ENCODE peak calls at places on chromosomes 11 and 22, in eight cellular contexts. Q is activated naive CD8-positive, alpha-beta T cell treated with anti-CD3 and anti-CD28 coated beads, Interleukin-2, amount 50 U/mL, for 24 hours; X is Peyer's patch; M is ELF-1; L is glutamatergic neuron; W is ELR; U is endothelial cell; E is HS-5. F is an unnamed sample.

GRCh38 chr11:129530154-129530895 is 154.7 kb downstream of the BARX2 start:
- DNase-seq in X (no peak), Q (no peak), U (no peak), M (no peak), W (no peak), E (no peak), L (peak; percentile 19), F (no peak)

GRCh38 chr11:121866822-121867221 is 249.2 kb downstream of the BLID start:
- DNase-seq in L (no peak), M (no peak), E (no peak), W (no peak), U (no peak), X (no peak), Q (no peak), F (no peak)

GRCh38 chr11:76298255-76298654 is 82.7 kb downstream of the THAP12 start:
- DNase-seq in L (no peak), E (no peak), W (no peak), Q (no peak), X (no peak), U (no peak), M (no peak), F (no peak)

GRCh38 chr11:110818032-110818687 is 105.9 kb upstream of the ARHGAP20 start:
- DNase-seq in X (no peak), L (no peak), E (peak; percentile 43), Q (no peak), W (peak; percentile 27), U (no peak), M (no peak), F (no peak)

GRCh38 chr11:876550-876949 is 33.9 kb downstream of the TSPAN4 start:
- DNase-seq in W (no peak), L (peak; percentile 40), X (no peak), M (no peak), E (no peak), Q (no peak), U (no peak), F (peak; percentile 13)

GRCh38 chr22:36366291-36366708 is 21.5 kb downstream of the MYH9 start:
- DNase-seq in U (no peak), X (no peak), M (peak; percentile 52), E (no peak), W (peak; percentile 46), Q (no peak), L (no peak), F (no peak)

GRCh38 chr11:70756341-70756740 is 358.0 kb downstream of the CTTN start:
- DNase-seq in U (no peak), L (no peak), M (no peak), W (no peak), E (no peak), X (no peak), Q (no peak), F (no peak)

GRCh38 chr11:34432822-34433221 is 5.9 kb upstream of the CAT start:
- DNase-seq in E (no peak), Q (no peak), M (no peak), W (no peak), U (no peak), L (no peak), X (no peak), F (no peak)